ENCODE peak calls at places on chromosomes 7 and 10, in seven cellular contexts. T, U, F, J, E, Z and A are unnamed samples.
A peak's percentile ranks its signal among the peaks of the same experiment; 100 is the strongest.

GRCh38 chr7:12436896-12437535 is 33.4 kb upstream of the VWDE start:
- DNase-seq in J (peak; percentile 17), Z (no peak), U (no peak), E (no peak), T (peak; percentile 9), F (peak; percentile 24), A (no peak)

GRCh38 chr7:100384623-100385372 is 11.5 kb downstream of the PILRA start:
- DNase-seq in Z (no peak), T (no peak), F (no peak), E (no peak), U (no peak), J (no peak), A (no peak)

GRCh38 chr10:53140516-53140915 is 367.9 kb upstream of the MBL2 start:
- DNase-seq in T (no peak), Z (peak; percentile 26), F (no peak), E (no peak), U (no peak), J (no peak), A (no peak)

GRCh38 chr10:83545901-83546391 is 593.4 kb upstream of the GHITM start:
- DNase-seq in E (peak; percentile 25), T (no peak), J (no peak), F (peak; percentile 68), Z (no peak), U (no peak), A (no peak)

GRCh38 chr7:16651391-16652254 is 5.6 kb downstream of the BZW2 start:
- DNase-seq in T (no peak), E (no peak), U (no peak), F (no peak), J (no peak), Z (no peak), A (no peak)

GRCh38 chr10:126478600-126478999 is 90.3 kb upstream of the ADAM12 start:
- DNase-seq in U (no peak), F (no peak), J (no peak), E (no peak), Z (no peak), T (no peak), A (no peak)

GRCh38 chr10:59434463-59435326 is 72.3 kb upstream of the FAM13C start:
- DNase-seq in T (no peak), J (no peak), U (no peak), Z (no peak), E (no peak), F (no peak), A (no peak)

GRCh38 chr10:761376-761775 is 71.9 kb upstream of the DIP2C start:
- DNase-seq in U (no peak), T (no peak), F (no peak), E (no peak), Z (no peak), J (peak; percentile 23), A (no peak)

GRCh38 chr7:14834456-14834855 is 68.1 kb downstream of the DGKB start:
- DNase-seq in E (no peak), F (peak; percentile 26), J (peak; percentile 15), U (no peak), Z (no peak), T (peak; percentile 93), A (no peak)

GRCh38 chr7:151851782-151852181 is 25.1 kb downstream of the PRKAG2 start:
- DNase-seq in Z (no peak), F (no peak), U (peak; percentile 77), J (no peak), E (peak; percentile 15), T (no peak), A (no peak)

GRCh38 chr7:95396136-95397032 is at the start of gene PON3:
- DNase-seq in T (no peak), F (no peak), E (peak; percentile 14), J (peak; percentile 38), U (peak; percentile 27), Z (no peak), A (no peak)

GRCh38 chr10:17386021-17386420 is 68.4 kb downstream of the ST8SIA6 start:
- DNase-seq in F (no peak), J (no peak), U (no peak), Z (no peak), T (no peak), E (no peak), A (no peak)

GRCh38 chr7:104231054-104232046 is 23.5 kb upstream of the ORC5 start:
- DNase-seq in Z (peak; percentile 12), J (peak; percentile 61), U (peak; percentile 45), E (no peak), F (peak; percentile 60), T (peak; percentile 49), A (no peak)

GRCh38 chr10:71271626-71272025 is 47.4 kb upstream of the SLC29A3 start:
- DNase-seq in T (no peak), J (no peak), Z (no peak), U (no peak), F (no peak), E (peak; percentile 9), A (no peak)

GRCh38 chr10:86203162-86203905 is 163.3 kb downstream of the GRID1 start:
- DNase-seq in T (peak; percentile 4), Z (no peak), E (peak; percentile 28), J (peak; percentile 32), F (peak; percentile 32), U (no peak), A (no peak)

GRCh38 chr10:37682617-37683016 is 174.8 kb downstream of the ZNF248 start:
- DNase-seq in F (no peak), J (no peak), Z (no peak), U (no peak), T (no peak), E (no peak), A (no peak)

GRCh38 chr7:55019329-55019690 is 493 bp downstream of the EGFR start:
- DNase-seq in J (no peak), U (peak; percentile 78), Z (no peak), F (no peak), T (no peak), E (peak; percentile 75), A (peak; percentile 85)

GRCh38 chr10:93454146-93454545 is 28.0 kb downstream of the MYOF start:
- DNase-seq in F (no peak), J (no peak), E (no peak), U (no peak), T (no peak), Z (no peak), A (no peak)

GRCh38 chr7:4689668-4690067 is 7.6 kb downstream of the FOXK1 start:
- DNase-seq in Z (no peak), T (no peak), J (no peak), U (no peak), F (peak; percentile 37), E (no peak), A (no peak)
- H3K4me3 ChIP-seq in Z (no peak overlapping the region), T (peak overlapping the region; percentile 45), J (no peak overlapping the region), U (peak overlapping the region; percentile 13), F (no peak overlapping the region), E (no peak overlapping the region), A (peak overlapping the region; percentile 60)

DNA sequence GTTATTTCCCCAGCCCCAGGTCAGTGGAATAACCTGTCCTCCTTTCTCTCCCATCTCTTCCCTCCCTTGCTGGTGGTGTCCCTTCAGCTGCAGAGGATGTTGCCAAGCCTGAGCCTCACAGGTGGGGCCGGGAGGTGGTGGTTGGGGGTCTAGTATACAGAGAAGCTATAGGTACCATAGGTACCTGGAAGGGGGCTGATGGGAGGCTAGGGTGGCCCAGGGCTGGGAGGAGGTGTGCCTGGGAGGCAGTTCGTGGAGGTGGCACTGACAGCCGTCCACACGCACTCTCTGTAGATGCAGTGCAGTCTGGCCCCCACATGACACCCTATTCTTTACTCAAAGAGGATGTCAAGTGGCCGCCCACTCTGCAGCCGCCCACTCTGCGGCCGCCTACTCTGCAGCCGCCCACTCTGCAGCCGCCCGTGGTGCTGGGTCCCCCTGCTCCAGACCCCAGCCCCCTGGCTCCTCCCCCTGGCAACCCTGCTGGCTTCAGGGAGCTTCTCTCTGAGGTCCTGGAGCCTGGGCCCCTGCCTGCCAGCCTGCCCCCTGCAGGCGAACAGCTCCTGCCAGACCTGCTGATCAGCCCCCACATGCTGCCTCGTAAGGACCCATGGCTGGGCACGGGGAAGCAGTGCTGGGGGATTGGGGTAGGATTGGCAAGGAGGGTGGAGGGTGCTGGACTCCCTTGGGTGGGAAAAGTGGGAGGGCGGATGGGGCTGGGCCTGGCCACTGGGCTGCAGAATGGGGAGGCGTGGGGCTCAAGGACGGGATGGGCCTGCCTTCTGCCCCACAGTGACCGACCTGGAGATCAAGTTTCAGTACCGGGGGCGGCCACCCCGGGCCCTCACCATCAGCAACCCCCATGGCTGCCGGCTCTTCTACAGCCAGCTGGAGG is 9.5 kb downstream of the IRF5 start:
- DNase-seq in F (peak; percentile 43), E (no peak), U (no peak), T (no peak), J (no peak), Z (no peak), A (no peak)
- TF ChIP-seq CTCF in F (peak; percentile 46), E (no peak), U (no peak), T (no peak), J (peak; percentile 46), Z (peak; percentile 33), A (no peak)

GRCh38 chr10:70053896-70054641 is 1.4 kb downstream of the MACROH2A2 start:
- DNase-seq in Z (no peak), J (no peak), T (peak; percentile 6), E (peak; percentile 22), F (no peak), U (no peak), A (no peak)

GRCh38 chr10:70053212-70053895 is 708 bp downstream of the MACROH2A2 start:
- DNase-seq in E (peak; percentile 31), J (no peak), Z (no peak), T (peak; percentile 10), F (no peak), U (no peak), A (no peak)

GRCh38 chr10:70054902-70055301 is 2.3 kb downstream of the MACROH2A2 start:
- DNase-seq in Z (no peak), F (no peak), E (no peak), U (no peak), J (no peak), T (no peak), A (no peak)

GRCh38 chr10:70052462-70053211 is at the start of gene MACROH2A2:
- DNase-seq in Z (peak; percentile 34), T (peak; percentile 59), J (no peak), U (peak; percentile 43), E (peak; percentile 54), F (no peak), A (no peak)

GRCh38 chr10:70051878-70052277 is 768 bp upstream of the MACROH2A2 start:
- DNase-seq in E (no peak), J (no peak), T (no peak), Z (no peak), F (no peak), U (no peak), A (no peak)
- H3K4me3 ChIP-seq in E (no peak overlapping the region), J (no peak overlapping the region), T (peak overlapping the region; percentile 67), Z (peak overlapping the region; percentile 58), F (no peak overlapping the region), U (peak overlapping the region; percentile 91), A (peak overlapping the region; percentile 94)

DNA sequence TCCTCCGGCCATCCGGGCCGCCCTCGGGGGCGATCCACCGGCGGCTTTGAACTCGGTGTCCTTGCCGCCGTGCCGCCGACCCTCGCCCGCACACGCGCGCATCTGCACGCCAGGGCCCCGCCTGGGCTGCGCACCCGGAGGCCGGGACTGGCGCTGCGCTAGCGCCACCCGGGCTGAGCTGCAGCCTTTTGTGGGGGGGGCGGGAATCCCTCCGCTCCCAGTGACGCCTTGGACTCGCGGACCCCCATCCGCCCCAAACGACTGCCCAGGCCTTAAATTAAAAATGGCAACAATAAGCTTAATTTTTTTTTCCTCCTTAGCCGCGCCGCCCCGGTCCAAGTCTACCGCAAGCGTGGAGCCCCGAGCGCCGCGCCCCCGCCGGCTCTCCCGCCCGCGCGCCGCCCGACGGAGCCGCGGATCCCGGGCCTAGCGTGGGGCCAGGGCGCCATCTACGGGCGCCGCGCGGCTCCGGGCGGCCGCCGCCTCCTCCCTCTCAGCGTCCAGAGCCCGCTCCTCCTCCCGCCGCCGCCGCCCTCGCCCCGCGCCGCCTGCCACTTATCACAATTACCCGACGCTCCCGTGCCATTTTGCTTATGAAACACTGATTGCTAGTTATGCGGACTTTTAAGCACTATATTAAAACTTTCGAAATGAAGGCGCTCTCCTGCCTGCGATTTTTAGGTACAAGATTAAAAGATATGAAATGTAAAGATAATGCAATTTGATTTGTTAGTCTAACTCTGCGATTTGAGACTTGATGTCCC is 7.5 kb upstream of the EBF3 start:
- DNase-seq in F (peak; percentile 39), T (peak; percentile 51), J (peak; percentile 37), U (peak; percentile 59), Z (no peak), E (peak; percentile 73), A (no peak)
- TF ChIP-seq CTCF in F (peak; percentile 43), T (peak; percentile 29), J (no peak), U (peak; percentile 35), Z (no peak), E (peak; percentile 38), A (no peak)